ENCODE peak calls at places on chromosomes 3 and 15, in four cellular contexts. N is pancreas, T is uterus, P is transverse colon. G is an unnamed sample.
A peak's percentile ranks its signal among the peaks of the same experiment; 100 is the strongest.

GRCh38 chr3:114519415-114519814 is 225.6 kb downstream of the TIGIT start:
- DNase-seq in N (no peak), P (no peak), T (no peak), G (no peak)

GRCh38 chr3:2218375-2218774 is 119.7 kb downstream of the CNTN4 start:
- DNase-seq in T (no peak), P (no peak), N (no peak), G (no peak)

GRCh38 chr3:65597225-65597951 is 441.3 kb downstream of the MAGI1 start:
- DNase-seq in P (peak; percentile 12), T (no peak), N (peak; percentile 50), G (no peak)

GRCh38 chr15:67242665-67243064 is 11.8 kb downstream of the AAGAB start:
- DNase-seq in T (no peak), P (no peak), N (no peak), G (no peak)

GRCh38 chr3:139772539-139773500 is 95.0 kb upstream of the NMNAT3 start:
- DNase-seq in P (no peak), N (no peak), T (no peak), G (no peak)

GRCh38 chr3:26963356-26963742 is 340.8 kb downstream of the LRRC3B start:
- DNase-seq in N (no peak), P (no peak), T (no peak), G (no peak)

GRCh38 chr3:74443102-74443501 is 171.4 kb downstream of the CNTN3 start:
- DNase-seq in P (no peak), T (no peak), N (no peak), G (no peak)

GRCh38 chr3:188166471-188166870 is 12.5 kb downstream of the LPP start:
- DNase-seq in N (no peak), T (no peak), P (no peak), G (no peak)

GRCh38 chr3:31165399-31165860 is 271.0 kb upstream of the GADL1 start:
- DNase-seq in N (no peak), T (no peak), P (no peak), G (no peak)

GRCh38 chr3:14775574-14775973 is 43.2 kb upstream of the FGD5 start:
- DNase-seq in P (no peak), N (no peak), T (no peak), G (no peak)

GRCh38 chr3:120062474-120062873 is 31.8 kb downstream of the GSK3B start:
- DNase-seq in T (no peak), P (no peak), N (no peak), G (no peak)

GRCh38 chr3:15794842-15795562 is 2.8 kb downstream of the ANKRD28 start:
- DNase-seq in N (no peak), T (no peak), P (no peak), G (no peak)

GRCh38 chr3:17231537-17232261 is 346.9 kb downstream of the PLCL2 start:
- DNase-seq in T (no peak), N (no peak), P (no peak), G (no peak)

GRCh38 chr15:41465822-41466421 is 27.8 kb upstream of the ITPKA start:
- DNase-seq in N (no peak), P (no peak), T (no peak), G (no peak)

GRCh38 chr15:68411735-68412134 is 20.2 kb downstream of the ITGA11 start:
- DNase-seq in P (no peak), T (peak; percentile 9), N (no peak), G (no peak)

GRCh38 chr15:40936709-40937666 is 7.8 kb downstream of the DLL4 start:
- DNase-seq in T (no peak), P (no peak), N (peak; percentile 31), G (no peak)

GRCh38 chr3:45666729-45667440 is 22.3 kb upstream of the SACM1L start:
- DNase-seq in P (no peak), T (no peak), N (peak; percentile 75), G (peak; percentile 60)

GRCh38 chr3:162492446-162493081 is 996.0 kb downstream of the OTOL1 start:
- DNase-seq in P (no peak), N (no peak), T (no peak), G (no peak)

GRCh38 chr15:84910928-84911623 is 26.6 kb downstream of the SLC28A1 start:
- DNase-seq in P (peak; percentile 16), T (no peak), N (no peak), G (no peak)

GRCh38 chr3:127044996-127045395 is 62.1 kb downstream of the PLXNA1 start:
- DNase-seq in P (no peak), T (no peak), N (no peak), G (no peak)

GRCh38 chr15:42349178-42349577 is 10.1 kb upstream of the CAPN3 start:
- DNase-seq in T (no peak), N (no peak), P (no peak), G (no peak)

GRCh38 chr15:40175160-40175559 is 14.3 kb downstream of the BUB1B start:
- DNase-seq in N (no peak), P (no peak), T (no peak), G (no peak)

GRCh38 chr15:28014623-28015200 is 84.4 kb downstream of the OCA2 start:
- DNase-seq in N (no peak), P (no peak), T (no peak), G (no peak)

GRCh38 chr3:126398423-126399347 is 4.0 kb downstream of the CFAP100 start:
- DNase-seq in T (no peak), P (no peak), N (peak; percentile 33), G (no peak)

GRCh38 chr3:159191454-159191853 is 389.6 kb downstream of the MFSD1 start:
- DNase-seq in P (no peak), T (no peak), N (no peak), G (no peak)

GRCh38 chr3:188941103-188941502 is 230.7 kb upstream of the TPRG1 start:
- DNase-seq in P (no peak), T (no peak), N (no peak), G (no peak)

GRCh38 chr3:53748512-53749271 is 97.5 kb downstream of the CHDH start:
- DNase-seq in N (no peak), T (no peak), P (no peak), G (no peak)

GRCh38 chr3:129021140-129021551 is 20.0 kb downstream of the EFCC1 start:
- DNase-seq in P (no peak), T (no peak), N (no peak), G (no peak)

GRCh38 chr3:115989927-115990326 is 366.6 kb downstream of the GAP43 start:
- DNase-seq in T (no peak), P (no peak), N (no peak), G (no peak)

GRCh38 chr3:62406945-62407344 is 33.6 kb upstream of the FEZF2 start:
- DNase-seq in N (no peak), P (no peak), T (no peak), G (no peak)

GRCh38 chr3:62405117-62405516 is 31.8 kb upstream of the FEZF2 start:
- DNase-seq in T (no peak), N (no peak), P (no peak), G (peak; percentile 14)

GRCh38 chr3:62403765-62404164 is 30.4 kb upstream of the FEZF2 start:
- DNase-seq in P (no peak), T (no peak), N (no peak), G (no peak)
- H3K27ac ChIP-seq in P (no peak overlapping the region), T (no peak overlapping the region), N (no peak overlapping the region), G (no peak overlapping the region)

DNA sequence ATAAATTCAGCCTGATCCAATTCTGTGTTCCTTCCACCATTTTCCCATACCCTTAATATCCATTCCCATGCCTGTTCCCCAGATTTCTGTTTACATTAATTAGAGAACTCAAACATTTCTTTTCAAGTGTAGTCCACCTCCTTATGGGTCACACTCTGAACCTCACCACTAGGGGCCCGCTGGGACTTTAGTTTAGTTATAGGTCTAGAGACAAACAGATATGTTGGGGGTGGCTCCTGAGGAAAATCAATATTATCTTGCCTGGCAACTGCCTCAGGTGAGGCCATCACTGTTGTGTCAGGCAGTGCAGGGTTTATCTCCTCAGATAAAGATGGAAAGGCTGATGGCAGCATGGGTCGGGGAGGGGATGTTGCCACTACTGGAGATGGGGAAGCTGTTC is 72.8 kb downstream of the CLDN1 start:
- DNase-seq in T (no peak), N (no peak), P (no peak), G (no peak)
- TF ChIP-seq CTCF in T (no peak), N (no peak), P (no peak), G (no peak)

GRCh38 chr3:57128863-57129602 is 36.1 kb downstream of the IL17RD start:
- DNase-seq in N (no peak), T (no peak), P (no peak), G (no peak)

GRCh38 chr3:57130426-57131209 is 34.5 kb downstream of the IL17RD start:
- DNase-seq in T (no peak), N (no peak), P (no peak), G (peak; percentile 32)

GRCh38 chr3:57135964-57136363 is 29.2 kb downstream of the IL17RD start:
- DNase-seq in N (no peak), T (no peak), P (no peak), G (no peak)

GRCh38 chr3:57127849-57128566 is 37.1 kb downstream of the IL17RD start:
- DNase-seq in T (peak; percentile 60), P (no peak), N (no peak), G (no peak)

GRCh38 chr3:57131210-57131588 is 34.0 kb downstream of the IL17RD start:
- DNase-seq in N (no peak), T (no peak), P (no peak), G (no peak)
- H3K4me3 ChIP-seq in N (no peak overlapping the region), T (no peak overlapping the region), P (no peak overlapping the region), G (no peak overlapping the region)

GRCh38 chr15:96337354-96337990 is 7.0 kb downstream of the NR2F2 start:
- DNase-seq in P (peak; percentile 11), N (no peak), T (no peak), G (no peak)

GRCh38 chr15:96336643-96337353 is 6.3 kb downstream of the NR2F2 start:
- DNase-seq in T (peak; percentile 20), P (peak; percentile 34), N (no peak), G (no peak)

GRCh38 chr15:96334705-96335428 is 4.4 kb downstream of the NR2F2 start:
- DNase-seq in T (no peak), N (no peak), P (peak; percentile 10), G (no peak)

GRCh38 chr15:96335429-96335807 is 4.9 kb downstream of the NR2F2 start:
- DNase-seq in T (no peak), N (no peak), P (peak; percentile 7), G (no peak)

GRCh38 chr15:96336045-96336642 is 5.6 kb downstream of the NR2F2 start:
- DNase-seq in N (no peak), P (peak; percentile 10), T (no peak), G (no peak)
- H3K27ac ChIP-seq in N (no peak overlapping the region), P (peak overlapping the region; percentile 98), T (peak overlapping the region; percentile 100), G (peak overlapping the region; percentile 96)

G was measured in left ventricle myocardium inferior.